ENCODE peak calls at places on chromosome 17, in eight cellular contexts. D is K562, C is astrocyte, A is SK-N-SH, M is GM23248, Q is OCI-LY7, R is MM.1S, V is mesenchymal stem cell. P is an unnamed sample.

GRCh38 chr17:28895794-28896447 is 1.6 kb downstream of the FLOT2 start:
- DNase-seq in V (no peak), A (no peak), D (no peak), M (no peak), R (no peak), C (no peak), Q (peak; percentile 38), P (peak; percentile 10)

GRCh38 chr17:8151641-8152111 is 528 bp downstream of the PER1 start:
- DNase-seq in D (no peak), R (no peak), A (no peak), Q (peak; percentile 41), V (no peak), M (peak; percentile 93), C (peak; percentile 65), P (peak; percentile 66)

GRCh38 chr17:79954281-79955166 is 81.1 kb downstream of the TBC1D16 start:
- DNase-seq in V (no peak), A (peak; percentile 21), D (no peak), Q (no peak), R (no peak), C (no peak), M (no peak), P (no peak)

GRCh38 chr17:31320231-31320630 is 1.2 kb downstream of the EVI2A start:
- DNase-seq in R (peak; percentile 43), Q (peak; percentile 61), V (no peak), A (no peak), M (no peak), D (no peak), C (no peak), P (no peak)

GRCh38 chr17:2749058-2749783 is at the start of gene CCDC92B:
- DNase-seq in V (no peak), C (no peak), D (no peak), A (peak; percentile 98), R (no peak), M (no peak), Q (no peak), P (no peak)

GRCh38 chr17:18921912-18922451 is 30.0 kb upstream of the SLC5A10 start:
- DNase-seq in C (peak; percentile 73), D (no peak), R (peak; percentile 19), M (no peak), A (no peak), Q (peak; percentile 45), V (no peak), P (no peak)

GRCh38 chr17:15883617-15884111 is 61.3 kb upstream of the ADORA2B start:
- DNase-seq in V (peak; percentile 95), C (peak; percentile 84), R (no peak), Q (no peak), M (peak; percentile 78), A (no peak), D (no peak), P (no peak)

GRCh38 chr17:1561420-1562177 is 993 bp downstream of the PITPNA start:
- DNase-seq in A (peak; percentile 79), Q (peak; percentile 51), M (peak; percentile 69), C (no peak), D (no peak), R (peak; percentile 40), V (peak; percentile 44), P (peak; percentile 67)

GRCh38 chr17:65527857-65528591 is 33.4 kb downstream of the AXIN2 start:
- DNase-seq in Q (no peak), M (no peak), C (no peak), D (no peak), R (no peak), A (no peak), V (no peak), P (no peak)

GRCh38 chr17:10585529-10585928 is 36.1 kb upstream of the MYH2 start:
- DNase-seq in D (no peak), R (no peak), M (no peak), A (no peak), V (no peak), Q (no peak), C (no peak), P (no peak)

GRCh38 chr17:27226611-27227234 is 67.2 kb upstream of the WSB1 start:
- DNase-seq in R (no peak), M (peak; percentile 76), A (no peak), D (no peak), C (peak; percentile 49), Q (no peak), V (peak; percentile 65), P (no peak)

GRCh38 chr17:30334421-30334820 is 564 bp upstream of the TMIGD1 start:
- DNase-seq in V (no peak), Q (no peak), A (no peak), M (no peak), C (no peak), R (no peak), D (no peak), P (no peak)

GRCh38 chr17:55416470-55417052 is 5.1 kb downstream of the MMD start:
- DNase-seq in A (no peak), D (no peak), M (peak; percentile 50), C (no peak), R (no peak), V (peak; percentile 73), Q (no peak), P (no peak)

GRCh38 chr17:45221997-45222272 is 250 bp downstream of the FMNL1 start:
- DNase-seq in Q (no peak), C (no peak), R (no peak), M (peak; percentile 47), A (no peak), V (no peak), D (no peak), P (peak; percentile 55)

GRCh38 chr17:69468211-69468610 is 53.7 kb downstream of the MAP2K6 start:
- DNase-seq in A (no peak), M (no peak), D (no peak), Q (no peak), C (no peak), V (no peak), R (no peak), P (no peak)

GRCh38 chr17:428414-428813 is 75.8 kb upstream of the RPH3AL start:
- DNase-seq in Q (no peak), V (no peak), A (no peak), D (no peak), R (no peak), M (no peak), C (no peak), P (no peak)

GRCh38 chr17:68576811-68577551 is 24.2 kb downstream of the FAM20A start:
- DNase-seq in R (no peak), Q (peak; percentile 9), A (no peak), D (no peak), V (peak; percentile 19), M (peak; percentile 89), C (no peak), P (no peak)

GRCh38 chr17:29178750-29179231 is 1.4 kb downstream of the MYO18A start:
- DNase-seq in C (no peak), R (no peak), D (no peak), M (no peak), Q (no peak), A (no peak), V (no peak), P (no peak)

GRCh38 chr17:78474631-78475146 is 96.2 kb downstream of the PGS1 start:
- DNase-seq in R (peak; percentile 99), Q (no peak), D (no peak), C (no peak), V (no peak), A (no peak), M (no peak), P (no peak)

DNA sequence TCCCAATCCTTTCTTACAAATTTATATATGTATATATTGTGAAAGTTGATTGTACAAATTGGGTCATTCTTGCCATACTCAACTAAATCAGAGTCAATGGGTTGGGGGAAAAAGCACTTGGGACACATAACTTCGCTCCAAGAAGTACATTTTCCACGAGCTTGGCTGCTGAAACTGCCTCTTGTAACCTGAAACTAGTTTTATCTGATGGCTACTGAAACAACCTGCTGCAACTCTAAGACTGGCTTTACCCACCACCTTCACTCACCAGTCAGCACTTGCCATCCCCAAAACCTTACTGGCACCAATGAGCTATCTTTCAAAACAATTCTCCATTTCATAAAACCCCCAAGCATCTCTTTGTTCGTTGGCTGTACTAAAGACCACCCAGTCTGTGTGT is 14.5 kb upstream of the MYCBPAP start:
- DNase-seq in R (peak; percentile 23), A (no peak), D (no peak), V (no peak), C (no peak), M (no peak), Q (no peak), P (no peak)
- H2AFZ ChIP-seq in R (peak overlapping the region; percentile 52), A (no peak overlapping the region), D (no peak overlapping the region), V (no peak overlapping the region), C (no peak overlapping the region), M (no peak overlapping the region), Q (no peak overlapping the region), P (peak overlapping the region; percentile 65)

GRCh38 chr17:17693253-17693954 is 12.1 kb downstream of the RAI1 start:
- DNase-seq in R (no peak), Q (no peak), M (peak; percentile 37), C (no peak), D (no peak), A (peak; percentile 78), V (peak; percentile 62), P (peak; percentile 85)
- H2AFZ ChIP-seq in R (peak overlapping the region; percentile 66), Q (no peak overlapping the region), M (peak overlapping the region; percentile 51), C (peak overlapping the region; percentile 71), D (peak overlapping the region; percentile 41), A (no peak overlapping the region), V (no peak overlapping the region), P (no peak overlapping the region)

GRCh38 chr17:41818024-41818423 is 5.2 kb downstream of the FKBP10 start:
- DNase-seq in R (no peak), M (no peak), A (no peak), C (no peak), Q (no peak), D (no peak), V (no peak), P (no peak)
- H2AFZ ChIP-seq in R (no peak overlapping the region), M (no peak overlapping the region), A (no peak overlapping the region), C (no peak overlapping the region), Q (no peak overlapping the region), D (peak overlapping the region; percentile 57), V (no peak overlapping the region), P (no peak overlapping the region)

GRCh38 chr17:13725286-13725990 is 123.7 kb upstream of the HS3ST3A1 start:
- DNase-seq in A (no peak), R (no peak), C (peak; percentile 63), V (peak; percentile 73), Q (no peak), M (peak; percentile 82), D (no peak), P (no peak)

GRCh38 chr17:13721705-13722104 is 120.0 kb upstream of the HS3ST3A1 start:
- DNase-seq in Q (no peak), A (no peak), R (no peak), C (no peak), M (no peak), V (no peak), D (no peak), P (no peak)

GRCh38 chr17:13728751-13729150 is 127.0 kb upstream of the HS3ST3A1 start:
- DNase-seq in C (peak; percentile 56), R (no peak), V (no peak), A (no peak), D (no peak), Q (no peak), M (peak; percentile 83), P (no peak)

DNA sequence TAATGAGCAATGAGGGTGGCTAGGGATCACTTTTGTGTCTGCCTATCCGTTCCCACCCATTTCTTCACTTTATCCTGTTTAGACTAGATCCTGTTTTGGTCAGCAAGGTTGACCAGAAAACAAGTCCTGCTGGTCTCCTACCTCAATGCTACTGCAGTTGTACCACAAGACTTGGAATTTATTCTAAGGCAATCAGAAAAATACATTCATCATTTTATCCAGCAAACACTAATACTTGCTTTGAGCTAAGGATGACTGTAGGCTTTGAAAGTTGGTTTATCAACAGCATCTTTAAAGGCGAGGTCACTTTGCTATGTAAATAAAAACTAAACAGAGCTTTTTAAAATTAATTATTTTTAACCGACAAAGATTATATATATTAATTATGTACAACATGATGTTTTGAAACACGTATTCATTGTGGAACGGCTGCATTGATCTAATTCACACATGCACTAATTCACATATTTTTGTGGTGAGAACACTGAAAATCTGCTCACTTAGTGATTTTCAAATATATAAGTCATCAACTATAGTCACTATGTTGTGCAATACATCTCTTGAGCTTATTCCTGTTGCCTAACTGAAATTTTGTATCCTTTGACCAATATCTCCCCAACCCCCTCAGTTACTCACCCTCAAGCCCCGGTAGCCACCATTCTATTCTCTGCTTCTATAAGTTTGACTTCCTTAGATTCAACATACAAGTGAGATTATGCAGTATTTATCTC is 125.9 kb upstream of the HS3ST3A1 start:
- DNase-seq in C (peak; percentile 80), Q (no peak), D (no peak), R (no peak), V (peak; percentile 79), M (peak; percentile 93), A (no peak), P (no peak)
- H2AFZ ChIP-seq in C (no peak overlapping the region), Q (no peak overlapping the region), D (no peak overlapping the region), R (no peak overlapping the region), V (no peak overlapping the region), M (no peak overlapping the region), A (no peak overlapping the region), P (no peak overlapping the region)

P was measured in neural progenitor cell.